ENCODE peak calls at places on chromosomes 7 and 10, in ten cellular contexts. I, E, F, T, N, R, O, J, S and L are unnamed samples.
A peak's percentile ranks its signal among the peaks of the same experiment; 100 is the strongest.

GRCh38 chr7:20241491-20242261 is 24.5 kb upstream of the MACC1 start:
- DNase-seq in I (no peak), E (peak; percentile 81), F (no peak), T (peak; percentile 96), N (no peak), R (no peak), O (peak; percentile 83), J (no peak), S (peak; percentile 96), L (no peak)

GRCh38 chr10:130575756-130576285 is 439.6 kb downstream of the GLRX3 start:
- DNase-seq in I (no peak), E (no peak), F (no peak), T (no peak), N (no peak), R (no peak), O (no peak), J (no peak), S (no peak), L (no peak)

GRCh38 chr10:68938884-68939283 is 17.1 kb upstream of the DDX21 start:
- DNase-seq in I (no peak), E (no peak), F (no peak), T (no peak), N (no peak), R (no peak), O (no peak), J (no peak), S (no peak), L (no peak)

GRCh38 chr7:73977626-73978618 is 50.1 kb upstream of the ELN start:
- DNase-seq in I (no peak), E (no peak), F (no peak), T (no peak), N (no peak), R (no peak), O (no peak), J (no peak), S (no peak), L (no peak)

GRCh38 chr10:113176652-113177155 is 226.7 kb downstream of the TCF7L2 start:
- DNase-seq in I (no peak), E (no peak), F (no peak), T (no peak), N (no peak), R (no peak), O (no peak), J (no peak), S (no peak), L (no peak)

GRCh38 chr10:12111528-12111927 is 17.9 kb upstream of the SEC61A2 start:
- DNase-seq in I (no peak), E (no peak), F (no peak), T (no peak), N (no peak), R (no peak), O (no peak), J (no peak), S (no peak), L (no peak)

GRCh38 chr7:84368122-84368521 is 173.5 kb upstream of the SEMA3A start:
- DNase-seq in I (no peak), E (no peak), F (peak; percentile 13), T (no peak), N (no peak), R (no peak), O (no peak), J (no peak), S (no peak), L (no peak)

GRCh38 chr7:43517464-43517863 is 65.4 kb upstream of the STK17A start:
- DNase-seq in I (no peak), E (no peak), F (no peak), T (no peak), N (no peak), R (no peak), O (no peak), J (no peak), S (no peak), L (no peak)

GRCh38 chr10:96387151-96387550 is 28.3 kb upstream of the OPALIN start:
- DNase-seq in I (no peak), E (no peak), F (no peak), T (no peak), N (no peak), R (no peak), O (no peak), J (no peak), S (no peak), L (no peak)

GRCh38 chr7:96299496-96299895 is 22.4 kb downstream of the SLC25A13 start:
- DNase-seq in I (no peak), E (no peak), F (no peak), T (no peak), N (no peak), R (no peak), O (no peak), J (no peak), S (no peak), L (no peak)

GRCh38 chr10:100828744-100829102 is 83.3 kb downstream of the PAX2 start:
- DNase-seq in I (no peak), E (no peak), F (no peak), T (no peak), N (peak; percentile 17), R (no peak), O (no peak), J (no peak), S (no peak), L (no peak)

GRCh38 chr7:20064181-20064970 is 152.8 kb downstream of the MACC1 start:
- DNase-seq in I (no peak), E (peak; percentile 70), F (no peak), T (peak; percentile 88), N (no peak), R (no peak), O (no peak), J (no peak), S (peak; percentile 70), L (no peak)

GRCh38 chr10:66151346-66151745 is 774.5 kb upstream of the LRRTM3 start:
- DNase-seq in I (no peak), E (no peak), F (no peak), T (no peak), N (no peak), R (no peak), O (no peak), J (no peak), S (peak; percentile 8), L (no peak)

GRCh38 chr7:111029574-111030357 is 61.2 kb upstream of the LRRN3 start:
- DNase-seq in I (no peak), E (no peak), F (peak; percentile 41), T (no peak), N (peak; percentile 32), R (no peak), O (no peak), J (no peak), S (peak; percentile 54), L (no peak)

GRCh38 chr10:92814790-92815189 is 33.5 kb upstream of the EXOC6 start:
- DNase-seq in I (no peak), E (no peak), F (no peak), T (no peak), N (no peak), R (no peak), O (no peak), J (no peak), S (no peak), L (no peak)

GRCh38 chr7:43905954-43906326 is 456 bp downstream of the URGCP start:
- DNase-seq in I (peak; percentile 49), E (no peak), F (peak; percentile 12), T (peak; percentile 25), N (no peak), R (peak; percentile 21), O (no peak), J (peak; percentile 11), S (peak; percentile 29), L (peak; percentile 40)

GRCh38 chr10:60086862-60087261 is 180.5 kb upstream of the CCDC6 start:
- DNase-seq in I (no peak), E (no peak), F (no peak), T (no peak), N (no peak), R (no peak), O (no peak), J (no peak), S (no peak), L (no peak)

GRCh38 chr10:126843299-126843934 is 61.8 kb upstream of the DOCK1 start:
- DNase-seq in I (no peak), E (no peak), F (no peak), T (no peak), N (no peak), R (no peak), O (no peak), J (no peak), S (no peak), L (no peak)

GRCh38 chr7:140463111-140463510 is 16.2 kb downstream of the MKRN1 start:
- DNase-seq in I (no peak), E (no peak), F (no peak), T (no peak), N (no peak), R (no peak), O (no peak), J (no peak), S (no peak), L (no peak)

GRCh38 chr7:131636092-131636491 is 79.7 kb upstream of the PODXL start:
- DNase-seq in I (no peak), E (no peak), F (no peak), T (no peak), N (no peak), R (peak; percentile 47), O (no peak), J (no peak), S (no peak), L (no peak)

GRCh38 chr10:34993782-34994181 is 96.4 kb downstream of the CUL2 start:
- DNase-seq in I (no peak), E (no peak), F (no peak), T (no peak), N (no peak), R (no peak), O (no peak), J (no peak), S (no peak), L (no peak)

GRCh38 chr10:32317795-32318194 is 29.2 kb downstream of the EPC1 start:
- DNase-seq in I (no peak), E (no peak), F (no peak), T (no peak), N (no peak), R (no peak), O (no peak), J (no peak), S (no peak), L (no peak)